ENCODE peak calls at places on chromosome X, in six cellular contexts. One of them, this sample, is unnamed.
A peak's percentile ranks its signal among the peaks of the same experiment; 100 is the strongest.

GRCh38 chrX:43750248-43750676 is 94.2 kb downstream of the MAOA start:
- DNase-seq in HCEC 1CT: peak; percentile 66
- DNase-seq in fibroblast of mammary gland: peak; percentile 75
- DNase-seq in tibial nerve: peak; percentile 16
- DNase-seq in NCI-H1092 treated with DMSO at 0.1 percent for 48 hours: peak; percentile 78
- DNase-seq in DMS153: peak; percentile 42
- DNase-seq in this sample: no peak

GRCh38 chrX:54237014-54237413 is 54.0 kb upstream of the FAM120C start:
- DNase-seq in HCEC 1CT: no peak
- DNase-seq in fibroblast of mammary gland: no peak
- DNase-seq in tibial nerve: no peak
- DNase-seq in NCI-H1092 treated with DMSO at 0.1 percent for 48 hours: no peak
- DNase-seq in DMS153: no peak
- DNase-seq in this sample: no peak

GRCh38 chrX:154013614-154014360 is 5.9 kb downstream of the IRAK1 start:
- DNase-seq in HCEC 1CT: no peak
- DNase-seq in fibroblast of mammary gland: peak; percentile 38
- DNase-seq in tibial nerve: no peak
- DNase-seq in NCI-H1092 treated with DMSO at 0.1 percent for 48 hours: peak; percentile 31
- DNase-seq in DMS153: no peak
- DNase-seq in this sample: no peak

GRCh38 chrX:54479471-54480122 is 16.4 kb downstream of the FGD1 start:
- DNase-seq in HCEC 1CT: no peak
- DNase-seq in fibroblast of mammary gland: no peak
- DNase-seq in tibial nerve: no peak
- DNase-seq in NCI-H1092 treated with DMSO at 0.1 percent for 48 hours: peak; percentile 1
- DNase-seq in DMS153: no peak
- DNase-seq in this sample: no peak

GRCh38 chrX:22105231-22105630 is 73.1 kb downstream of the PHEX start:
- DNase-seq in HCEC 1CT: no peak
- DNase-seq in fibroblast of mammary gland: peak; percentile 91
- DNase-seq in tibial nerve: no peak
- DNase-seq in NCI-H1092 treated with DMSO at 0.1 percent for 48 hours: no peak
- DNase-seq in DMS153: no peak
- DNase-seq in this sample: no peak

GRCh38 chrX:106608016-106608415 is 3.8 kb upstream of the RADX start:
- DNase-seq in HCEC 1CT: no peak
- DNase-seq in fibroblast of mammary gland: no peak
- DNase-seq in tibial nerve: no peak
- DNase-seq in NCI-H1092 treated with DMSO at 0.1 percent for 48 hours: peak; percentile 82
- DNase-seq in DMS153: peak; percentile 62
- DNase-seq in this sample: no peak

GRCh38 chrX:69028761-69029120 is 136.5 kb downstream of the PJA1 start:
- DNase-seq in HCEC 1CT: no peak
- DNase-seq in fibroblast of mammary gland: no peak
- DNase-seq in tibial nerve: no peak
- DNase-seq in NCI-H1092 treated with DMSO at 0.1 percent for 48 hours: no peak
- DNase-seq in DMS153: no peak
- DNase-seq in this sample: no peak

GRCh38 chrX:44913656-44914531 is 40.9 kb downstream of the KDM6A start:
- DNase-seq in HCEC 1CT: no peak
- DNase-seq in fibroblast of mammary gland: no peak
- DNase-seq in tibial nerve: no peak
- DNase-seq in NCI-H1092 treated with DMSO at 0.1 percent for 48 hours: no peak
- DNase-seq in DMS153: no peak
- DNase-seq in this sample: no peak

GRCh38 chrX:65750674-65751469 is 83.4 kb downstream of the MSN start:
- DNase-seq in HCEC 1CT: no peak
- DNase-seq in fibroblast of mammary gland: no peak
- DNase-seq in tibial nerve: no peak
- DNase-seq in NCI-H1092 treated with DMSO at 0.1 percent for 48 hours: no peak
- DNase-seq in DMS153: no peak
- DNase-seq in this sample: no peak

GRCh38 chrX:1323315-1323714 is 13.3 kb upstream of the IL3RA start:
- DNase-seq in HCEC 1CT: no peak
- DNase-seq in fibroblast of mammary gland: no peak
- DNase-seq in tibial nerve: no peak
- DNase-seq in NCI-H1092 treated with DMSO at 0.1 percent for 48 hours: peak; percentile 17
- DNase-seq in DMS153: no peak
- DNase-seq in this sample: no peak

GRCh38 chrX:95058815-95059214 is 1384.8 kb downstream of the FAM133A start:
- DNase-seq in HCEC 1CT: peak; percentile 88
- DNase-seq in fibroblast of mammary gland: peak; percentile 83
- DNase-seq in tibial nerve: no peak
- DNase-seq in NCI-H1092 treated with DMSO at 0.1 percent for 48 hours: no peak
- DNase-seq in DMS153: no peak
- DNase-seq in this sample: no peak

GRCh38 chrX:31063114-31063513 is 8.7 kb downstream of the FTHL17 start:
- DNase-seq in HCEC 1CT: no peak
- DNase-seq in fibroblast of mammary gland: no peak
- DNase-seq in tibial nerve: no peak
- DNase-seq in NCI-H1092 treated with DMSO at 0.1 percent for 48 hours: no peak
- DNase-seq in DMS153: no peak
- DNase-seq in this sample: no peak

GRCh38 chrX:109384569-109385174 is 97.2 kb downstream of the GUCY2F start:
- DNase-seq in HCEC 1CT: no peak
- DNase-seq in fibroblast of mammary gland: peak; percentile 37
- DNase-seq in tibial nerve: no peak
- DNase-seq in NCI-H1092 treated with DMSO at 0.1 percent for 48 hours: peak; percentile 1
- DNase-seq in DMS153: no peak
- DNase-seq in this sample: no peak

GRCh38 chrX:15820106-15821073 is 30.1 kb downstream of the ZRSR2 start:
- DNase-seq in HCEC 1CT: no peak
- DNase-seq in fibroblast of mammary gland: peak; percentile 15
- DNase-seq in tibial nerve: no peak
- DNase-seq in NCI-H1092 treated with DMSO at 0.1 percent for 48 hours: no peak
- DNase-seq in DMS153: no peak
- DNase-seq in this sample: no peak

GRCh38 chrX:21355831-21356230 is 18.4 kb upstream of the CNKSR2 start:
- DNase-seq in HCEC 1CT: no peak
- DNase-seq in fibroblast of mammary gland: no peak
- DNase-seq in tibial nerve: no peak
- DNase-seq in NCI-H1092 treated with DMSO at 0.1 percent for 48 hours: no peak
- DNase-seq in DMS153: no peak
- DNase-seq in this sample: no peak

GRCh38 chrX:96703816-96704215 is 19.2 kb downstream of the DIAPH2 start:
- DNase-seq in HCEC 1CT: no peak
- DNase-seq in fibroblast of mammary gland: no peak
- DNase-seq in tibial nerve: no peak
- DNase-seq in NCI-H1092 treated with DMSO at 0.1 percent for 48 hours: no peak
- DNase-seq in DMS153: no peak
- DNase-seq in this sample: no peak

GRCh38 chrX:20224814-20225487 is 41.8 kb downstream of the RPS6KA3 start:
- DNase-seq in HCEC 1CT: peak; percentile 41
- DNase-seq in fibroblast of mammary gland: peak; percentile 56
- DNase-seq in tibial nerve: no peak
- DNase-seq in NCI-H1092 treated with DMSO at 0.1 percent for 48 hours: no peak
- DNase-seq in DMS153: no peak
- DNase-seq in this sample: no peak

GRCh38 chrX:129953881-129954280 is 28.6 kb upstream of the BCORL1 start:
- DNase-seq in HCEC 1CT: no peak
- DNase-seq in fibroblast of mammary gland: no peak
- DNase-seq in tibial nerve: no peak
- DNase-seq in NCI-H1092 treated with DMSO at 0.1 percent for 48 hours: no peak
- DNase-seq in DMS153: no peak
- DNase-seq in this sample: no peak

GRCh38 chrX:120514236-120514635 is 45.1 kb upstream of the LAMP2 start:
- DNase-seq in HCEC 1CT: no peak
- DNase-seq in fibroblast of mammary gland: peak; percentile 42
- DNase-seq in tibial nerve: no peak
- DNase-seq in NCI-H1092 treated with DMSO at 0.1 percent for 48 hours: peak; percentile 14
- DNase-seq in DMS153: no peak
- DNase-seq in this sample: no peak

GRCh38 chrX:20382518-20383291 is 116.0 kb upstream of the RPS6KA3 start:
- DNase-seq in HCEC 1CT: no peak
- DNase-seq in fibroblast of mammary gland: no peak
- DNase-seq in tibial nerve: no peak
- DNase-seq in NCI-H1092 treated with DMSO at 0.1 percent for 48 hours: no peak
- DNase-seq in DMS153: peak; percentile 20
- DNase-seq in this sample: no peak

GRCh38 chrX:123450217-123450616 is 266.1 kb downstream of the GRIA3 start:
- DNase-seq in HCEC 1CT: no peak
- DNase-seq in fibroblast of mammary gland: peak; percentile 17
- DNase-seq in tibial nerve: no peak
- DNase-seq in NCI-H1092 treated with DMSO at 0.1 percent for 48 hours: no peak
- DNase-seq in DMS153: no peak
- DNase-seq in this sample: no peak

GRCh38 chrX:43666301-43666912 is 10.3 kb downstream of the MAOA start:
- DNase-seq in HCEC 1CT: no peak
- DNase-seq in fibroblast of mammary gland: no peak
- DNase-seq in tibial nerve: no peak
- DNase-seq in NCI-H1092 treated with DMSO at 0.1 percent for 48 hours: no peak
- DNase-seq in DMS153: no peak
- DNase-seq in this sample: no peak

GRCh38 chrX:46386511-46386910 is 158.7 kb downstream of the ZNF674 start:
- DNase-seq in HCEC 1CT: no peak
- DNase-seq in fibroblast of mammary gland: no peak
- DNase-seq in tibial nerve: no peak
- DNase-seq in NCI-H1092 treated with DMSO at 0.1 percent for 48 hours: no peak
- DNase-seq in DMS153: no peak
- DNase-seq in this sample: no peak

GRCh38 chrX:20437678-20438077 is 171.0 kb upstream of the RPS6KA3 start:
- DNase-seq in HCEC 1CT: no peak
- DNase-seq in fibroblast of mammary gland: no peak
- DNase-seq in tibial nerve: no peak
- DNase-seq in NCI-H1092 treated with DMSO at 0.1 percent for 48 hours: no peak
- DNase-seq in DMS153: no peak
- DNase-seq in this sample: no peak

GRCh38 chrX:18210470-18210869 is 10.2 kb downstream of the BEND2 start:
- DNase-seq in HCEC 1CT: no peak
- DNase-seq in fibroblast of mammary gland: peak; percentile 25
- DNase-seq in tibial nerve: no peak
- DNase-seq in NCI-H1092 treated with DMSO at 0.1 percent for 48 hours: peak; percentile 38
- DNase-seq in DMS153: peak; percentile 0
- DNase-seq in this sample: no peak

GRCh38 chrX:48945517-48946348 is 11.7 kb downstream of the OTUD5 start:
- DNase-seq in HCEC 1CT: peak; percentile 26
- DNase-seq in fibroblast of mammary gland: peak; percentile 51
- DNase-seq in tibial nerve: no peak
- DNase-seq in NCI-H1092 treated with DMSO at 0.1 percent for 48 hours: no peak
- DNase-seq in DMS153: no peak
- DNase-seq in this sample: no peak

GRCh38 chrX:71541546-71542022 is 8.7 kb downstream of the OGT start:
- DNase-seq in HCEC 1CT: peak; percentile 67
- DNase-seq in fibroblast of mammary gland: peak; percentile 66
- DNase-seq in tibial nerve: no peak
- DNase-seq in NCI-H1092 treated with DMSO at 0.1 percent for 48 hours: no peak
- DNase-seq in DMS153: no peak
- DNase-seq in this sample: no peak

GRCh38 chrX:928606-929005 is 283.8 kb downstream of the CRLF2 start:
- DNase-seq in HCEC 1CT: no peak
- DNase-seq in fibroblast of mammary gland: no peak
- DNase-seq in tibial nerve: no peak
- DNase-seq in NCI-H1092 treated with DMSO at 0.1 percent for 48 hours: no peak
- DNase-seq in DMS153: no peak
- DNase-seq in this sample: no peak

GRCh38 chrX:73850124-73851013 is 287.4 kb downstream of the CHIC1 start:
- DNase-seq in HCEC 1CT: peak; percentile 8
- DNase-seq in fibroblast of mammary gland: peak; percentile 42
- DNase-seq in tibial nerve: no peak
- DNase-seq in NCI-H1092 treated with DMSO at 0.1 percent for 48 hours: no peak
- DNase-seq in DMS153: no peak
- DNase-seq in this sample: peak; percentile 33

GRCh38 chrX:39677987-39678840 is 419.5 kb downstream of the BCOR start:
- DNase-seq in HCEC 1CT: no peak
- DNase-seq in fibroblast of mammary gland: no peak
- DNase-seq in tibial nerve: peak; percentile 13
- DNase-seq in NCI-H1092 treated with DMSO at 0.1 percent for 48 hours: no peak
- DNase-seq in DMS153: no peak
- DNase-seq in this sample: no peak

GRCh38 chrX:118325453-118325852 is 20.5 kb upstream of the WDR44 start:
- DNase-seq in HCEC 1CT: no peak
- DNase-seq in fibroblast of mammary gland: peak; percentile 8
- DNase-seq in tibial nerve: no peak
- DNase-seq in NCI-H1092 treated with DMSO at 0.1 percent for 48 hours: no peak
- DNase-seq in DMS153: no peak
- DNase-seq in this sample: no peak

GRCh38 chrX:33188286-33188685 is 23.1 kb downstream of the DMD start:
- DNase-seq in HCEC 1CT: no peak
- DNase-seq in fibroblast of mammary gland: no peak
- DNase-seq in tibial nerve: no peak
- DNase-seq in NCI-H1092 treated with DMSO at 0.1 percent for 48 hours: no peak
- DNase-seq in DMS153: no peak
- DNase-seq in this sample: no peak

GRCh38 chrX:20139966-20140365 is 1.7 kb downstream of the EIF1AX start:
- DNase-seq in HCEC 1CT: peak; percentile 24
- DNase-seq in fibroblast of mammary gland: peak; percentile 90
- DNase-seq in tibial nerve: no peak
- DNase-seq in NCI-H1092 treated with DMSO at 0.1 percent for 48 hours: no peak
- DNase-seq in DMS153: no peak
- DNase-seq in this sample: no peak

GRCh38 chrX:52139545-52139895 is 45.2 kb upstream of the MAGED4 start:
- DNase-seq in HCEC 1CT: no peak
- DNase-seq in fibroblast of mammary gland: no peak
- DNase-seq in tibial nerve: no peak
- DNase-seq in NCI-H1092 treated with DMSO at 0.1 percent for 48 hours: no peak
- DNase-seq in DMS153: no peak
- DNase-seq in this sample: no peak

GRCh38 chrX:97027384-97027922 is 143.7 kb downstream of the RPA4 start:
- DNase-seq in HCEC 1CT: no peak
- DNase-seq in fibroblast of mammary gland: no peak
- DNase-seq in tibial nerve: no peak
- DNase-seq in NCI-H1092 treated with DMSO at 0.1 percent for 48 hours: peak; percentile 62
- DNase-seq in DMS153: peak; percentile 59
- DNase-seq in this sample: no peak

GRCh38 chrX:43643662-43644061 is 12.4 kb upstream of the MAOA start:
- DNase-seq in HCEC 1CT: no peak
- DNase-seq in fibroblast of mammary gland: no peak
- DNase-seq in tibial nerve: no peak
- DNase-seq in NCI-H1092 treated with DMSO at 0.1 percent for 48 hours: no peak
- DNase-seq in DMS153: no peak
- DNase-seq in this sample: no peak

GRCh38 chrX:130799393-130799792 is 103.6 kb downstream of the ENOX2 start:
- DNase-seq in HCEC 1CT: peak; percentile 51
- DNase-seq in fibroblast of mammary gland: peak; percentile 55
- DNase-seq in tibial nerve: no peak
- DNase-seq in NCI-H1092 treated with DMSO at 0.1 percent for 48 hours: no peak
- DNase-seq in DMS153: no peak
- DNase-seq in this sample: no peak

GRCh38 chrX:40166582-40166981 is 68.8 kb upstream of the BCOR start:
- DNase-seq in HCEC 1CT: no peak
- DNase-seq in fibroblast of mammary gland: peak; percentile 79
- DNase-seq in tibial nerve: no peak
- DNase-seq in NCI-H1092 treated with DMSO at 0.1 percent for 48 hours: peak; percentile 80
- DNase-seq in DMS153: peak; percentile 63
- DNase-seq in this sample: no peak

GRCh38 chrX:85084770-85085393 is 81.2 kb downstream of the APOOL start:
- DNase-seq in HCEC 1CT: peak; percentile 34
- DNase-seq in fibroblast of mammary gland: peak; percentile 55
- DNase-seq in tibial nerve: no peak
- DNase-seq in NCI-H1092 treated with DMSO at 0.1 percent for 48 hours: peak; percentile 10
- DNase-seq in DMS153: no peak
- DNase-seq in this sample: no peak

GRCh38 chrX:154990496-154990895 is 32.0 kb downstream of the F8 start:
- DNase-seq in HCEC 1CT: no peak
- DNase-seq in fibroblast of mammary gland: no peak
- DNase-seq in tibial nerve: no peak
- DNase-seq in NCI-H1092 treated with DMSO at 0.1 percent for 48 hours: no peak
- DNase-seq in DMS153: no peak
- DNase-seq in this sample: no peak

This sample was measured in breast epithelium.